ENCODE peak calls at places on chromosomes 16 and 17, in nine cellular contexts. L is activated CD8-positive, alpha-beta T cell treated with anti-CD3 and anti-CD28 coated beads for 36 hours; T is progenitor cell of endocrine pancreas; M is AG10803; N is adrenal gland; D is tibial artery; U is HFFc6; O is upper lobe of right lung; R is HCT116. K is an unnamed sample.
A peak's percentile ranks its signal among the peaks of the same experiment; 100 is the strongest.

GRCh38 chr17:27751166-27751565 is 49.2 kb downstream of the NOS2 start:
- DNase-seq in L (no peak), U (no peak), N (no peak), T (no peak), M (no peak), O (peak; percentile 40), D (no peak), R (no peak), K (no peak)

GRCh38 chr16:75188832-75189477 is 18.0 kb downstream of the CTRB2 start:
- DNase-seq in D (no peak), R (no peak), T (no peak), L (no peak), O (no peak), U (no peak), N (no peak), M (no peak), K (no peak)

GRCh38 chr17:12666718-12667117 is 1.0 kb downstream of the MYOCD start:
- DNase-seq in T (no peak), L (no peak), R (no peak), O (no peak), N (no peak), D (no peak), M (no peak), U (no peak), K (no peak)

GRCh38 chr17:77737442-77738265 is 220.8 kb upstream of the TNRC6C start:
- DNase-seq in O (peak; percentile 48), R (no peak), D (no peak), M (no peak), U (no peak), N (peak; percentile 1), L (no peak), T (peak; percentile 8), K (no peak)

GRCh38 chr16:56670640-56670934 is 973 bp downstream of the MT1H start:
- DNase-seq in M (no peak), N (no peak), O (no peak), L (no peak), R (no peak), D (no peak), U (no peak), T (no peak), K (no peak)

GRCh38 chr16:66649636-66650205 is 45.2 kb downstream of the CMTM3 start:
- DNase-seq in L (no peak), M (no peak), D (no peak), N (no peak), O (no peak), R (no peak), T (no peak), U (no peak), K (no peak)

GRCh38 chr17:82662711-82663261 is 14.5 kb upstream of the WDR45B start:
- DNase-seq in T (no peak), L (no peak), D (peak; percentile 6), U (no peak), N (no peak), O (no peak), R (no peak), M (no peak), K (no peak)

GRCh38 chr17:61467416-61468262 is 15.4 kb downstream of the TBX4 start:
- DNase-seq in D (no peak), O (peak; percentile 63), M (peak; percentile 40), L (no peak), U (peak; percentile 9), N (peak; percentile 25), T (no peak), R (peak; percentile 59), K (no peak)

DNA sequence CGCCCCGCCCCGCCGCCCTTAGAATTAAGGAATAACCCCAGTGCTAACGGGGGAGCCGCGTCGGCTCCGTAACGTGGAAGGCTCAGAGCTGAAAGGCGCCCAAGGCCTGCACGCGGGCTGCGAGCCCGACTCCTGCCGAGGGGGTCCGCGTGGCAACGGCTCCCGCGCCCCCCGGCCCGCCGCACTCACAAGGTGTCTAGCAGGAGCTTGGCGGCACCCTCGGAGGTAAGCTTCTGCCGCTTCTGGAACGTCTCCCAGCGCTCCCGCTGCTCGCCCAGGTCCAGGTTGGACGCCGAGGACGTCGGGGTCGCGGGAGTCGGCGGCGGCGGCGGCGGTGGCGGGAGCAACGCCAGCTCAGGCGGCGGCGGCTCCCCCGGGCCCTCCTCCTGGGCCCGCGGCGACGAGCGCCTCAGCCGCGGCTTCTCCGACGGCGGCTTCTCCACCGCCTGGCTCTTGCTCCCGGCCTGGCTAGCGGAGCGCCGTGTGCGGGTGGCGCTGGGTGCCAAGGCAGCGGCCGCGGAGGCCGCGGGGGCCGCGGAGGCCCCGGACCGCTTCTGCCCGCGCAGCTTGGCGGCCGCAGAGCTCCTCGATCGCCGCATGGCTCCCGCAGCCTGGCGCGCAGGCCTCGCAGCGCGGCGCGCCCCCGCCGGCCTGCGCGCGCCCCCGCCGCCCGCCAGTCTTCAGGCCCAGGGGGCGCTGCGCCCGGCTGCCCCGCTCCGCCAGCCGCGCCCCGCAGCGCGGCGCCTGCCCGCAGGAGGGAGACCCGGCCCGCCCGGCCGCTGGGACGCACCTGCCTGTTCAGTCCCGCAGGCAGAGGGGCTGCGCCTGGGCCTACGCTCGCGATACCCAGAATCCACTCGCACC is at the start of gene CENPV:
- DNase-seq in L (peak; percentile 66), D (no peak), U (no peak), R (peak; percentile 41), T (peak; percentile 63), N (peak; percentile 39), O (peak; percentile 79), M (peak; percentile 17), K (no peak)
- TF ChIP-seq CTCF in L (no peak), D (no peak), U (peak; percentile 22), R (no peak), T (peak; percentile 34), N (peak; percentile 25), O (no peak), M (no peak), K (no peak)

GRCh38 chr17:31061678-31062077 is 33.1 kb upstream of the NF1 start:
- DNase-seq in R (no peak), O (no peak), T (no peak), L (peak; percentile 40), D (no peak), M (no peak), N (no peak), U (no peak), K (no peak)

GRCh38 chr17:31064707-31065106 is 30.1 kb upstream of the NF1 start:
- DNase-seq in R (no peak), N (no peak), D (no peak), T (no peak), L (no peak), O (no peak), M (no peak), U (no peak), K (no peak)

GRCh38 chr17:31058958-31059357 is 35.8 kb upstream of the NF1 start:
- DNase-seq in O (no peak), L (no peak), U (no peak), T (no peak), D (no peak), M (no peak), R (no peak), N (no peak), K (no peak)

DNA sequence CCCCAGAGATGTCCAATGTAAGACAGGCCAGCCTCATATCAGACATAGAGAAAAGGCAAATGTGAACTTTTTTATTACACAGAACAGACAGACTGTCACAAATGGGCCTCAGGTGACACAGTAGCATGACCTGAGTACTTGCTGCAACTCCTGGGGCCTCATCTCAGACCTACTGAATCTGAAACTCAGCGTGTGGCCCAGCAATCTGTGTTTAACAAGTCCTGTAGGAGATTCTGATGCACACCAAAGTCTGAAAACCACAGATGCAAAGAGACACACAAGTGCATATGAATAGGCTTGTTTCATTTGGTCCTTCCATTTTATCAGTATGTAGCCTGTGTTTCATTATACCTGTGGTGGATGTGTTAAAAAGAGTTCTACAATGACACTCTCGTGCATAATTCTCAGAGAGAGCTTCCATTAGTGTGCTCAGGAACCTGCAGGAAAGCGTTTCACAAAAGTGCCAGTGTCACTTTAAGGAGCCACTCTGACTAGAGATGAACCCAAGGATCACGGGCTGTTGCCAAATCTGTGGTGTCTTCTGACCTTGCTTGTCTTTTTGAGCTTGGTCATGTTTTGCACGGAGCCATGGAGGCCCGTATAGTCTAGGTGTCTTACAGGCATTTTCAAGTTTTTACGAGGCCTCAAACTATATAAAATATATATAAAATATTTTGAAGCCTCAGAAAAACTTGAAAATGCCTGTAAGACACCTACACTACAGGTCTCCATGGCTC is 33.8 kb upstream of the NF1 start:
- DNase-seq in N (peak; percentile 74), U (no peak), L (no peak), M (no peak), O (no peak), D (no peak), T (no peak), R (no peak), K (no peak)
- TF ChIP-seq CTCF in N (no peak), U (no peak), L (no peak), M (no peak), O (no peak), D (no peak), T (no peak), R (no peak), K (no peak)

GRCh38 chr17:64240261-64240740 is 22.8 kb downstream of the TEX2 start:
- DNase-seq in T (no peak), M (no peak), O (no peak), R (no peak), D (no peak), U (peak; percentile 9), N (peak; percentile 26), L (peak; percentile 7), K (no peak)

GRCh38 chr17:64234961-64235360 is 28.1 kb downstream of the TEX2 start:
- DNase-seq in O (no peak), N (no peak), U (no peak), R (no peak), L (no peak), D (no peak), T (no peak), M (no peak), K (no peak)

GRCh38 chr17:64240741-64241347 is 22.2 kb downstream of the TEX2 start:
- DNase-seq in D (peak; percentile 65), O (no peak), T (no peak), M (peak; percentile 97), R (no peak), N (peak; percentile 73), L (no peak), U (peak; percentile 97), K (peak; percentile 57)

GRCh38 chr17:64232466-64233262 is 30.4 kb downstream of the TEX2 start:
- DNase-seq in U (no peak), D (no peak), R (no peak), T (no peak), M (no peak), O (no peak), L (no peak), N (no peak), K (no peak)

DNA sequence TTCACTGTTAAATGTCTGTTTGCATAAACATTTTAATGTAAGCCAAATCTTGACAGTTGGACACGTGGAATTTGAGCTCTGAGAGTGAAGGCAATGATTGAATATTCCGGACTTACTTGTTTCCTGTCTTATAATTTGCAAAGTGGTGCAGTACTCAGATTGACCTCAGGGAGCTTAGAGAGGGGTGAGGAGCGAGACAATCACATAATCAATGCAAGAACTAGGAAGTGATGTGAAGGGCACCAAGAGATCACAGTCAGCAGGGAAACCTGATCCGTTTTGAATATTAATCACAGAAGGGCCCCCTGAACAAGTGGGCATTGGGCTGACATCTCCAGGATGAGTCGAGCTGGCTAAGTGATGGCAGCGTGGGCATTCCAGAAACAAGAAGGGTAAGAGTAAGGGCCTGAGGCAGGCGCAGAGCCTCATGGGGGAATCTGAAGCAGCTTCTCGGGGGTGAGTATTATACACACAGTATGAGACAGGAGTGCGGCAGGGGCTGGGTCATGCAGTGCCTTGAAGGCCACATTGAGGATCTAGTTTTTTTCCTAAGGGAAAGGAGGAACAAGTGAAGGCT is 26.1 kb downstream of the TEX2 start:
- DNase-seq in U (no peak), R (peak; percentile 12), L (no peak), M (no peak), O (no peak), D (no peak), N (no peak), T (no peak), K (no peak)
- TF ChIP-seq CTCF in U (peak; percentile 63), R (peak; percentile 52), L (peak; percentile 27), M (peak; percentile 41), O (peak; percentile 22), D (no peak), N (peak; percentile 23), T (peak; percentile 61), K (no peak)

GRCh38 chr17:58329035-58329807 is 626 bp upstream of the TSPOAP1 start:
- DNase-seq in T (no peak), R (no peak), U (no peak), O (peak; percentile 73), L (peak; percentile 95), N (no peak), D (peak; percentile 53), M (no peak), K (no peak)
- TF ChIP-seq CTCF in T (no peak), R (peak; percentile 48), U (peak; percentile 58), O (peak; percentile 40), L (peak; percentile 57), N (no peak), D (no peak), M (peak; percentile 29), K (peak; percentile 4)

K was measured in AG09319.